ENCODE peak calls at places on chromosomes 2 and 18, in eight cellular contexts. O is coronary artery; N is cardiac fibroblast; Y is heart right ventricle; Q is HCT116; F is cardiac muscle cell; P is transverse colon; X is CD4-positive, alpha-beta T cell. L is an unnamed sample.

GRCh38 chr18:62987035-62987830 is 271.9 kb downstream of the PHLPP1 start:
- DNase-seq in O (no peak), N (no peak), Y (no peak), Q (no peak), F (no peak), P (no peak), X (no peak), L (no peak)

GRCh38 chr2:134208825-134209224 is 45.0 kb upstream of the MGAT5 start:
- DNase-seq in O (no peak), N (no peak), Y (no peak), Q (no peak), F (no peak), P (no peak), X (no peak), L (no peak)

GRCh38 chr2:61356261-61356957 is 114.5 kb downstream of the USP34 start:
- DNase-seq in O (no peak), N (no peak), Y (no peak), Q (no peak), F (no peak), P (no peak), X (no peak), L (no peak)

GRCh38 chr18:53629356-53629755 is 595.1 kb downstream of the MBD2 start:
- DNase-seq in O (no peak), N (no peak), Y (no peak), Q (no peak), F (no peak), P (no peak), X (no peak), L (no peak)

GRCh38 chr2:198374375-198375072 is 570.1 kb downstream of the PLCL1 start:
- DNase-seq in O (no peak), N (peak), Y (peak), Q (no peak), F (peak), P (peak), X (no peak), L (no peak)

GRCh38 chr18:58541789-58542425 is 87.0 kb downstream of the ALPK2 start:
- DNase-seq in O (no peak), N (peak), Y (no peak), Q (peak), F (no peak), P (no peak), X (no peak), L (no peak)

GRCh38 chr2:100752628-100753333 is 67.2 kb upstream of the NPAS2 start:
- DNase-seq in O (no peak), N (peak), Y (no peak), Q (no peak), F (no peak), P (no peak), X (no peak), L (no peak)

GRCh38 chr2:55087930-55088329 is 37.7 kb upstream of the RTN4 start:
- DNase-seq in O (no peak), N (no peak), Y (peak), Q (no peak), F (peak), P (no peak), X (no peak), L (no peak)

GRCh38 chr2:157895531-157895930 is 19.4 kb upstream of the ACVR1 start:
- DNase-seq in O (no peak), N (peak), Y (no peak), Q (no peak), F (no peak), P (no peak), X (no peak), L (no peak)

GRCh38 chr2:201466050-201466660 is 14.6 kb downstream of the STRADB start:
- DNase-seq in O (no peak), N (peak), Y (no peak), Q (no peak), F (no peak), P (no peak), X (no peak), L (no peak)

GRCh38 chr2:10477443-10478297 is 29.5 kb upstream of the ODC1 start:
- DNase-seq in O (no peak), N (no peak), Y (no peak), Q (no peak), F (no peak), P (no peak), X (no peak), L (no peak)

GRCh38 chr2:143954208-143954607 is 565.7 kb downstream of the ZEB2 start:
- DNase-seq in O (no peak), N (peak), Y (no peak), Q (no peak), F (no peak), P (no peak), X (no peak), L (no peak)

GRCh38 chr18:41940506-41941215 is 14.4 kb upstream of the PIK3C3 start:
- DNase-seq in O (no peak), N (peak), Y (no peak), Q (no peak), F (peak), P (no peak), X (no peak), L (no peak)

GRCh38 chr2:108589786-108590185 is 55.5 kb downstream of the LIMS1 start:
- DNase-seq in O (no peak), N (peak), Y (no peak), Q (no peak), F (no peak), P (no peak), X (no peak), L (no peak)

GRCh38 chr2:238459081-238459629 is 32.4 kb downstream of the ASB1 start:
- DNase-seq in O (no peak), N (peak), Y (peak), Q (no peak), F (no peak), P (no peak), X (no peak), L (no peak)

GRCh38 chr2:230863442-230864121 is 1.2 kb upstream of the ITM2C start:
- DNase-seq in O (no peak), N (no peak), Y (no peak), Q (no peak), F (no peak), P (no peak), X (no peak), L (no peak)

GRCh38 chr2:233240897-233241296 is 10.6 kb upstream of the ATG16L1 start:
- DNase-seq in O (no peak), N (no peak), Y (no peak), Q (no peak), F (no peak), P (no peak), X (no peak), L (no peak)

GRCh38 chr2:9897331-9897737 is 54.1 kb downstream of the TAF1B start:
- DNase-seq in O (no peak), N (peak), Y (peak), Q (peak), F (no peak), P (peak), X (no peak), L (no peak)

GRCh38 chr2:239538357-239539052 is 137.7 kb upstream of the HDAC4 start:
- DNase-seq in O (no peak), N (no peak), Y (no peak), Q (no peak), F (no peak), P (no peak), X (no peak), L (no peak)

GRCh38 chr2:200223385-200223784 is 83.1 kb upstream of the SPATS2L start:
- DNase-seq in O (no peak), N (no peak), Y (no peak), Q (no peak), F (no peak), P (no peak), X (no peak), L (no peak)

GRCh38 chr2:61834893-61835292 is 19.0 kb downstream of the FAM161A start:
- DNase-seq in O (no peak), N (peak), Y (no peak), Q (no peak), F (no peak), P (no peak), X (no peak), L (no peak)

GRCh38 chr2:96970248-96970875 is 16.0 kb downstream of the FAM178B start:
- DNase-seq in O (no peak), N (no peak), Y (no peak), Q (no peak), F (no peak), P (peak), X (no peak), L (no peak)

GRCh38 chr2:46805401-46805951 is 110.1 kb downstream of the MCFD2 start:
- DNase-seq in O (no peak), N (no peak), Y (no peak), Q (no peak), F (no peak), P (no peak), X (no peak), L (no peak)

GRCh38 chr2:38315707-38316333 is 61.3 kb downstream of the ATL2 start:
- DNase-seq in O (no peak), N (peak), Y (peak), Q (peak), F (peak), P (no peak), X (no peak), L (no peak)

GRCh38 chr2:143452817-143453462 is 323.7 kb downstream of the ARHGAP15 start:
- DNase-seq in O (no peak), N (no peak), Y (no peak), Q (no peak), F (no peak), P (no peak), X (peak), L (no peak)

GRCh38 chr18:75496151-75496550 is 68.6 kb upstream of the SMIM21 start:
- DNase-seq in O (no peak), N (no peak), Y (no peak), Q (no peak), F (no peak), P (no peak), X (no peak), L (no peak)

GRCh38 chr2:195168369-195168768 is 488.7 kb upstream of the SLC39A10 start:
- DNase-seq in O (no peak), N (no peak), Y (no peak), Q (no peak), F (no peak), P (no peak), X (no peak), L (no peak)

GRCh38 chr2:55087501-55087900 is 37.2 kb upstream of the RTN4 start:
- DNase-seq in O (no peak), N (no peak), Y (no peak), Q (no peak), F (no peak), P (no peak), X (no peak), L (no peak)

GRCh38 chr2:76613330-76613729 is 902.6 kb upstream of the GCFC2 start:
- DNase-seq in O (no peak), N (no peak), Y (no peak), Q (no peak), F (no peak), P (no peak), X (no peak), L (no peak)

GRCh38 chr18:13376298-13376840 is 157.8 kb downstream of the LDLRAD4 start:
- DNase-seq in O (peak), N (no peak), Y (no peak), Q (no peak), F (no peak), P (no peak), X (peak), L (no peak)

GRCh38 chr2:240885566-240885965 is 10.4 kb downstream of the MAB21L4 start:
- DNase-seq in O (no peak), N (no peak), Y (no peak), Q (no peak), F (no peak), P (no peak), X (no peak), L (no peak)

GRCh38 chr18:48926420-48926857 is 24.3 kb downstream of the SMAD7 start:
- DNase-seq in O (no peak), N (no peak), Y (no peak), Q (no peak), F (no peak), P (peak), X (no peak), L (no peak)

GRCh38 chr18:9916067-9916684 is 2.4 kb downstream of the VAPA start:
- DNase-seq in O (no peak), N (peak), Y (no peak), Q (no peak), F (no peak), P (no peak), X (no peak), L (no peak)

GRCh38 chr18:28789460-28789859 is 612.5 kb upstream of the CDH2 start:
- DNase-seq in O (no peak), N (no peak), Y (no peak), Q (no peak), F (no peak), P (no peak), X (no peak), L (no peak)

GRCh38 chr2:104654813-104655212 is 199.1 kb upstream of the POU3F3 start:
- DNase-seq in O (no peak), N (no peak), Y (peak), Q (no peak), F (no peak), P (no peak), X (no peak), L (no peak)

GRCh38 chr18:72542993-72543361 is 1.2 kb downstream of the CBLN2 start:
- DNase-seq in O (no peak), N (peak), Y (no peak), Q (no peak), F (peak), P (no peak), X (no peak), L (peak)

GRCh38 chr2:218733615-218734021 is 23.0 kb downstream of the TTLL4 start:
- DNase-seq in O (no peak), N (peak), Y (no peak), Q (no peak), F (no peak), P (peak), X (no peak), L (no peak)

GRCh38 chr2:40169430-40169829 is 282.5 kb downstream of the SLC8A1 start:
- DNase-seq in O (no peak), N (no peak), Y (no peak), Q (no peak), F (no peak), P (no peak), X (no peak), L (no peak)

GRCh38 chr2:117470311-117471095 is 344.0 kb upstream of the DDX18 start:
- DNase-seq in O (no peak), N (peak), Y (peak), Q (peak), F (peak), P (peak), X (no peak), L (no peak)
- TF ChIP-seq CTCF in O (no peak), N (no peak), Y (peak), Q (peak), F (no peak), P (peak), X (no peak), L (peak)

DNA sequence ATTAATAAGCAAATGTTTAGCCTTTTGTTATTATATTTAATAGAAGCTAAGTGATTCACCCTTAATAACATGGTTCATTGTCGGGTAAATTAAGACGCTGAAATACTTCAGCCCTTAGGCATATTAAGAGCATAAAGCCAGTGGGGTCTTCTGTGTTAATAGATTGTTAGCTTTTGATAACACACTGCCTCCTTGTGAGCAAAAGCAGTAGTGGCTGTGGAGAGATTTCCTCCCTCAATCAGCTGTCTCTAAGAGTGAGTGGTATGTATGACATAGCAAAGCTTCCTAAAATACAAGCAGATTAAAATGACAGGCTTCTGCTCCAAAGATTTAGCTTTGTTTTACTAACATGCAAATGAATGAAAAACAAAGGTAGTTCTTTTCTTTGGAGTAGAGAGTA is 143.7 kb upstream of the SYT4 start:
- DNase-seq in O (no peak), N (no peak), Y (no peak), Q (no peak), F (peak), P (no peak), X (no peak), L (no peak)
- TF ChIP-seq CTCF in O (no peak), N (peak), Y (no peak), Q (no peak), F (no peak), P (no peak), X (no peak), L (no peak)

DNA sequence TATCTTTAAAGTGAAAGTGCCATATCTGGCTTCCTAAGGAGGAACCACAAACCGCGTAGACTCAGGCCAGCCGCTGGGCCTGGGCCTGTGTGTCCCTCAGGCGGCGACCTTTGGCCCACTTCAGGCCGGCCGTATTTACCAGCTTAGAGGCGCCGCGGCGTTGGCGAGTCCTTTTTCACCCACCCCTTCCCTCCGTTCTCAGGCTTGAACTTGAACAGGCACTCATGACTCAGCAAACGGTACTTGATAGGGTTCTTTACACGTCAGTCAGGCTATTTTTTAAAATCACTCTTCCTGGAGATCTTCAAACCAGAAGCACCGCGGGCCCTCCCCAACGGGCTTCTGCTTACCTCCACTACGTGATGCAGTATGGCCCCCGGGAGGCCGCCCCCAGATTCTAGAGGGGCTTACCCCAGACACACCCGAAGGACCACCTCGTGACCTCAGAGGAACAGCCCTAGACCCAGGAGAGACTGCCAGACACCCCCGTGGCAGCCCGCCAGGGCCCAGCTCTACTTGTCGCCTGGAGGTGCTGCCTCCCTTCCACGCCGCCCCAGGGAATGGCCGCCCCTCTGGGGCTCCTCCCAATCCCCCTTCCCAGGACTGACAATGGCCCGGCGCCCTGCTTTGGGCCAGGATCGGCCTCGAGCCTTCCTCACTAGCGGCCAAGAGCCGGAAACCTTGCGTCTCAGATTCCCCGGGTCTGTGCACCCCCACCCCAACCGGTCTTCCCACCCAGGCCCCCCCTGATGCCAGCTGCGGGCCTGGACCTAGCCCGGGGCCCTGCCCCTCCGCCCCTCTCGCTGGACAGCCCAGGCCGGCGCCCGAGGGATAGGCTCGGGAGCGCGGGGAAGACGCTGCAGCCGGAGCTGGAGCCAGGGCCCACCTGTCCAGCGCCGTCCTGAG is 33.8 kb upstream of the IMPA2 start:
- DNase-seq in O (peak), N (peak), Y (peak), Q (peak), F (peak), P (peak), X (peak), L (peak)
- TF ChIP-seq CTCF in O (no peak), N (no peak), Y (no peak), Q (no peak), F (no peak), P (no peak), X (no peak), L (no peak)

DNA sequence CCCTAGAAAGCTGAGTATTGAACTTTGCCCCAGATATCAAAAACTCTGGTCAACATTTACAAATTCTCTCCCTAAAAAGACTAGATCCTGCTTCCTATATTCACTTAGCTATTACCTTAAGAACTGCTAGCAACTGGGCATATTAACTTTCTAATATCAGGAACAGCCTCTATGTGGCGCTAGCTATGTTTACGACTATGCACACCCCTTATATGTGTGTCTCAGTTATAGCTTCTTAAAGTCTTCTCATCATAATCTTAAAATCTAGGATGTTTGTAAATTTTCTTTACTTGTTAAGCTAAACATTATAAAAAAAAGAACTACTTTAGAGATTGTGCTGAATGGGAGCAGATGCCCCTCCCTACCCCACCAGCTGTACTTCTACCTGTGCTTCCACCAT is 1.7 kb upstream of the STAMBP start:
- DNase-seq in O (no peak), N (peak), Y (no peak), Q (no peak), F (peak), P (no peak), X (no peak), L (no peak)
- TF ChIP-seq CTCF in O (no peak), N (peak), Y (no peak), Q (peak), F (peak), P (peak), X (peak), L (no peak)

DNA sequence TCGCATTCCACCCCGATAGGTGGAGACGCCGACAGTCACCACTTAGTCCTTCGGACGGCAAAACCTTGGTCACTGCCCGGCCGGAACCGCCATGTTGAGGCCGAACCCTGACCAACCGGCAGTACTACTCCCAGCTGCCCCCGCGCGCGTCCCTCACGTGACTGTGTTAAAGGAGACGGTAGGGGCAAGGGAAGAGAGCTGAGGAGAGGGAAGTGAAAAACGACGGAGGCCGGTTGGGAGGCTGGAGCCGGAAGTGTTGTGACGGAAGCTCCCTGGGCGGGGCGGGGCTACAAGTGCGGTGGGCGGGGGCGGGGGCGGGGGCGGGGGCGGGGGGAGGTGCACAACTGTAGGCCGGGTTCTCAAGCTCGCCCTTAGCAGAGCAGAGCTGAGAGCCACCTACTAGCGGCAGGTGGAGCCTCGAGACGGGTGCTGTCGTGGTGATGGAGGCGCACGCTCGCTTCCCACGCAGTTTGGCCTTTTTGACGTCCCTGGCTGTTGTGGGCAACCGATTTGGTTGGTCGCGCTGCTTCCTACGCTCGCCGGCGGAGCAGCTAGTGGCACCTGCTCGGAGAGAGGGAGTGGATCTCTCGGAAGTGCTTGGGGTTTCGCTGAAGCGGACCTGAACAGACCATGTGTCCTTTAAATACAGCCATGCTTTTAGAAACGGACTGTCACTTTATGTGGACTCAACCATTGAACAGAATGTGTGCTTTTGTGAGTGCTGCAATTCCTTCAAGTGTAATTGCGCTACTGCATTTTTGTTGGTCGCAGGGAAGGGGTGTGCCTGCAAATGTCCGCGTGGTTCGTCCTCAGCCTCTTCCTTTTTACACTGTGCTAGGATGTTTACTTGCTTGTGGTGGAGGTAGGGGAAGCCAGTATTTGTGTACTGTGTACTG is at the start of gene TRAPPC8:
- DNase-seq in O (peak), N (peak), Y (peak), Q (peak), F (peak), P (peak), X (peak), L (peak)
- TF ChIP-seq CTCF in O (no peak), N (no peak), Y (no peak), Q (no peak), F (no peak), P (no peak), X (peak), L (no peak)

L was measured in mesothelial cell of epicardium.